ENCODE peak calls at places on chromosomes 2 and 18, in nine cellular contexts. One of them, this sample, is unnamed.

GRCh38 chr2:234569776-234570430 is 73.0 kb upstream of the ARL4C start:
- DNase-seq in neural progenitor cell: no peak
- DNase-seq in foreskin fibroblast: no peak
- DNase-seq in psoas muscle: no peak
- DNase-seq in left lung: no peak
- DNase-seq in cardiac fibroblast: no peak
- DNase-seq in RWPE2: no peak
- DNase-seq in IMR-90: no peak
- DNase-seq in endodermal cell: no peak
- DNase-seq in this sample: no peak

GRCh38 chr18:57775937-57776336 is 27.2 kb downstream of the ATP8B1 start:
- DNase-seq in neural progenitor cell: no peak
- DNase-seq in foreskin fibroblast: peak
- DNase-seq in psoas muscle: no peak
- DNase-seq in left lung: no peak
- DNase-seq in cardiac fibroblast: no peak
- DNase-seq in RWPE2: no peak
- DNase-seq in IMR-90: peak
- DNase-seq in endodermal cell: no peak
- DNase-seq in this sample: no peak

GRCh38 chr18:22378672-22379282 is 38.9 kb downstream of the CTAGE1 start:
- DNase-seq in neural progenitor cell: peak
- DNase-seq in foreskin fibroblast: peak
- DNase-seq in psoas muscle: no peak
- DNase-seq in left lung: no peak
- DNase-seq in cardiac fibroblast: peak
- DNase-seq in RWPE2: no peak
- DNase-seq in IMR-90: peak
- DNase-seq in endodermal cell: peak
- DNase-seq in this sample: no peak

GRCh38 chr2:40200516-40200915 is 251.4 kb downstream of the SLC8A1 start:
- DNase-seq in neural progenitor cell: no peak
- DNase-seq in foreskin fibroblast: peak
- DNase-seq in psoas muscle: no peak
- DNase-seq in left lung: no peak
- DNase-seq in cardiac fibroblast: no peak
- DNase-seq in RWPE2: no peak
- DNase-seq in IMR-90: peak
- DNase-seq in endodermal cell: no peak
- DNase-seq in this sample: no peak

GRCh38 chr2:59584958-59585357 is 968.5 kb downstream of the BCL11A start:
- DNase-seq in neural progenitor cell: peak
- DNase-seq in foreskin fibroblast: no peak
- DNase-seq in psoas muscle: no peak
- DNase-seq in left lung: no peak
- DNase-seq in cardiac fibroblast: no peak
- DNase-seq in RWPE2: no peak
- DNase-seq in IMR-90: no peak
- DNase-seq in endodermal cell: peak
- DNase-seq in this sample: no peak

GRCh38 chr2:79996709-79997108 is 307.8 kb downstream of the LRRTM1 start:
- DNase-seq in neural progenitor cell: no peak
- DNase-seq in foreskin fibroblast: no peak
- DNase-seq in psoas muscle: no peak
- DNase-seq in left lung: no peak
- DNase-seq in cardiac fibroblast: no peak
- DNase-seq in RWPE2: no peak
- DNase-seq in IMR-90: no peak
- DNase-seq in endodermal cell: no peak
- DNase-seq in this sample: no peak

GRCh38 chr2:70789304-70790078 is 952 bp downstream of the FIGLA start:
- DNase-seq in neural progenitor cell: peak
- DNase-seq in foreskin fibroblast: peak
- DNase-seq in psoas muscle: peak
- DNase-seq in left lung: peak
- DNase-seq in cardiac fibroblast: peak
- DNase-seq in RWPE2: no peak
- DNase-seq in IMR-90: peak
- DNase-seq in endodermal cell: peak
- DNase-seq in this sample: peak

GRCh38 chr2:20578895-20579825 is 71.7 kb downstream of the HS1BP3 start:
- DNase-seq in neural progenitor cell: no peak
- DNase-seq in foreskin fibroblast: peak
- DNase-seq in psoas muscle: peak
- DNase-seq in left lung: peak
- DNase-seq in cardiac fibroblast: peak
- DNase-seq in RWPE2: peak
- DNase-seq in IMR-90: peak
- DNase-seq in endodermal cell: peak
- DNase-seq in this sample: no peak

GRCh38 chr2:58629720-58630119 is 388.6 kb upstream of the FANCL start:
- DNase-seq in neural progenitor cell: no peak
- DNase-seq in foreskin fibroblast: peak
- DNase-seq in psoas muscle: no peak
- DNase-seq in left lung: no peak
- DNase-seq in cardiac fibroblast: no peak
- DNase-seq in RWPE2: no peak
- DNase-seq in IMR-90: no peak
- DNase-seq in endodermal cell: no peak
- DNase-seq in this sample: no peak

GRCh38 chr2:159439421-159439820 is 152.9 kb upstream of the WDSUB1 start:
- DNase-seq in neural progenitor cell: no peak
- DNase-seq in foreskin fibroblast: no peak
- DNase-seq in psoas muscle: no peak
- DNase-seq in left lung: no peak
- DNase-seq in cardiac fibroblast: no peak
- DNase-seq in RWPE2: no peak
- DNase-seq in IMR-90: no peak
- DNase-seq in endodermal cell: no peak
- DNase-seq in this sample: no peak

GRCh38 chr18:77062518-77063003 is 70.0 kb downstream of the MBP start:
- DNase-seq in neural progenitor cell: no peak
- DNase-seq in foreskin fibroblast: no peak
- DNase-seq in psoas muscle: no peak
- DNase-seq in left lung: no peak
- DNase-seq in cardiac fibroblast: peak
- DNase-seq in RWPE2: no peak
- DNase-seq in IMR-90: peak
- DNase-seq in endodermal cell: no peak
- DNase-seq in this sample: no peak

GRCh38 chr2:195408196-195408595 is 248.8 kb upstream of the SLC39A10 start:
- DNase-seq in neural progenitor cell: no peak
- DNase-seq in foreskin fibroblast: no peak
- DNase-seq in psoas muscle: no peak
- DNase-seq in left lung: no peak
- DNase-seq in cardiac fibroblast: no peak
- DNase-seq in RWPE2: no peak
- DNase-seq in IMR-90: no peak
- DNase-seq in endodermal cell: no peak
- DNase-seq in this sample: no peak

GRCh38 chr2:226118471-226119429 is 680.9 kb downstream of the IRS1 start:
- DNase-seq in neural progenitor cell: no peak
- DNase-seq in foreskin fibroblast: peak
- DNase-seq in psoas muscle: peak
- DNase-seq in left lung: peak
- DNase-seq in cardiac fibroblast: peak
- DNase-seq in RWPE2: no peak
- DNase-seq in IMR-90: peak
- DNase-seq in endodermal cell: no peak
- DNase-seq in this sample: no peak

GRCh38 chr18:37471619-37472018 is 94.0 kb downstream of the CELF4 start:
- DNase-seq in neural progenitor cell: no peak
- DNase-seq in foreskin fibroblast: no peak
- DNase-seq in psoas muscle: no peak
- DNase-seq in left lung: no peak
- DNase-seq in cardiac fibroblast: no peak
- DNase-seq in RWPE2: no peak
- DNase-seq in IMR-90: no peak
- DNase-seq in endodermal cell: no peak
- DNase-seq in this sample: no peak

GRCh38 chr18:37481058-37481457 is 84.5 kb downstream of the CELF4 start:
- DNase-seq in neural progenitor cell: peak
- DNase-seq in foreskin fibroblast: no peak
- DNase-seq in psoas muscle: no peak
- DNase-seq in left lung: no peak
- DNase-seq in cardiac fibroblast: no peak
- DNase-seq in RWPE2: no peak
- DNase-seq in IMR-90: no peak
- DNase-seq in endodermal cell: peak
- DNase-seq in this sample: no peak

GRCh38 chr18:37476611-37477295 is 88.8 kb downstream of the CELF4 start:
- DNase-seq in neural progenitor cell: no peak
- DNase-seq in foreskin fibroblast: no peak
- DNase-seq in psoas muscle: no peak
- DNase-seq in left lung: no peak
- DNase-seq in cardiac fibroblast: no peak
- DNase-seq in RWPE2: no peak
- DNase-seq in IMR-90: no peak
- DNase-seq in endodermal cell: peak
- DNase-seq in this sample: no peak

GRCh38 chr18:37470986-37471385 is 94.6 kb downstream of the CELF4 start:
- DNase-seq in neural progenitor cell: no peak
- DNase-seq in foreskin fibroblast: no peak
- DNase-seq in psoas muscle: no peak
- DNase-seq in left lung: no peak
- DNase-seq in cardiac fibroblast: no peak
- DNase-seq in RWPE2: no peak
- DNase-seq in IMR-90: no peak
- DNase-seq in endodermal cell: no peak
- DNase-seq in this sample: no peak

GRCh38 chr18:37476182-37476581 is 89.4 kb downstream of the CELF4 start:
- DNase-seq in neural progenitor cell: peak
- DNase-seq in foreskin fibroblast: peak
- DNase-seq in psoas muscle: no peak
- DNase-seq in left lung: no peak
- DNase-seq in cardiac fibroblast: peak
- DNase-seq in RWPE2: no peak
- DNase-seq in IMR-90: peak
- DNase-seq in endodermal cell: peak
- DNase-seq in this sample: no peak
- TF ChIP-seq CTCF in neural progenitor cell: peak
- TF ChIP-seq CTCF in foreskin fibroblast: peak
- TF ChIP-seq CTCF in psoas muscle: peak
- TF ChIP-seq CTCF in left lung: peak
- TF ChIP-seq CTCF in cardiac fibroblast: no peak
- TF ChIP-seq CTCF in RWPE2: peak
- TF ChIP-seq CTCF in IMR-90: peak
- TF ChIP-seq CTCF in endodermal cell: peak
- TF ChIP-seq CTCF in this sample: peak

GRCh38 chr18:56696966-56697365 is 45.8 kb downstream of the WDR7 start:
- DNase-seq in neural progenitor cell: no peak
- DNase-seq in foreskin fibroblast: peak
- DNase-seq in psoas muscle: no peak
- DNase-seq in left lung: no peak
- DNase-seq in cardiac fibroblast: peak
- DNase-seq in RWPE2: no peak
- DNase-seq in IMR-90: peak
- DNase-seq in endodermal cell: no peak
- DNase-seq in this sample: no peak

DNA sequence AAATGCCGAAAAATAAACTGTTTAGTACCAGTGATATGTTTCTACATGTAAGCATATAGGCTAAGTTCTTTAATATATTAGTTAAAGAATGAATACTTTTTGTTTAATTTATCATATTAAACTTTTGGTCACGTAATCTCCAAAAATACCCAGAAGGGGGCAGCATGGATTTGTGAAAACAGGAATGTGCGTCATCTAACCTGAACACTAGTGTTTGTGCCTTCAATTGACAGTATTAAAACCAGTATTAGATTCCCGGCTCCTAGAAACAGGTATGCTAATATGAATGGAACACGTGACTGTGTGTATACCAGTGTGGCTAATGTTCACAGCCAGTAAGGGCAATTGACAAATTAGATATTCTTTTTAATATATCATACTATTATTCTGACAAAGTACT is 51.8 kb downstream of the WDR7 start:
- DNase-seq in neural progenitor cell: peak
- DNase-seq in foreskin fibroblast: peak
- DNase-seq in psoas muscle: no peak
- DNase-seq in left lung: no peak
- DNase-seq in cardiac fibroblast: peak
- DNase-seq in RWPE2: no peak
- DNase-seq in IMR-90: peak
- DNase-seq in endodermal cell: no peak
- DNase-seq in this sample: no peak
- TF ChIP-seq CTCF in neural progenitor cell: peak
- TF ChIP-seq CTCF in foreskin fibroblast: peak
- TF ChIP-seq CTCF in psoas muscle: peak
- TF ChIP-seq CTCF in left lung: peak
- TF ChIP-seq CTCF in cardiac fibroblast: peak
- TF ChIP-seq CTCF in RWPE2: peak
- TF ChIP-seq CTCF in IMR-90: peak
- TF ChIP-seq CTCF in endodermal cell: peak
- TF ChIP-seq CTCF in this sample: peak

DNA sequence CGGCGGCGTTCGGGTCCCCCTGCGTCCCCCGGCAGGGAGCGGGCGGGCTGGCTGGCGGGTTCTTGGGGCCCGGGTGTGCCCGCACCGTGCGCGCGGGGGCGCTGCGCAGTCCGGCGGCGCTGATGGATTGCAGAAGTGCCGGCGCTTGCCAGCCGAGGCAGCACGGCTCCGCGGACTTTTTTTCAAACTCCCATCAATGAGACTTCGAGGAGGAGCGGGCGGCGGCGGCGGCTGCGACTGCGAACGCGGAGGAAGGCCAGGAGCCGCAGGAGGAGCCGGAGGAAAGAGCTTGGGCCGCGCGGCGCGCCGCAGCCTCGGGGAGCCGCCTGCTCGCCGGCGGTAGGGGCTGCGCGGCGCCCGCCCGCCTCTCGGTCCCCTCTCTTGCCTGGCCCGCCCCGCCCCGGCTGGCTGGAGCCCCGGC is at the start of gene GLI2:
- DNase-seq in neural progenitor cell: peak
- DNase-seq in foreskin fibroblast: peak
- DNase-seq in psoas muscle: peak
- DNase-seq in left lung: peak
- DNase-seq in cardiac fibroblast: peak
- DNase-seq in RWPE2: no peak
- DNase-seq in IMR-90: peak
- DNase-seq in endodermal cell: peak
- DNase-seq in this sample: peak
- TF ChIP-seq CTCF in neural progenitor cell: peak
- TF ChIP-seq CTCF in foreskin fibroblast: peak
- TF ChIP-seq CTCF in psoas muscle: peak
- TF ChIP-seq CTCF in left lung: peak
- TF ChIP-seq CTCF in cardiac fibroblast: peak
- TF ChIP-seq CTCF in RWPE2: peak
- TF ChIP-seq CTCF in IMR-90: peak
- TF ChIP-seq CTCF in endodermal cell: peak
- TF ChIP-seq CTCF in this sample: peak

GRCh38 chr2:175080479-175080878 is 75.3 kb upstream of the CHN1 start:
- DNase-seq in neural progenitor cell: no peak
- DNase-seq in foreskin fibroblast: no peak
- DNase-seq in psoas muscle: no peak
- DNase-seq in left lung: no peak
- DNase-seq in cardiac fibroblast: no peak
- DNase-seq in RWPE2: no peak
- DNase-seq in IMR-90: no peak
- DNase-seq in endodermal cell: no peak
- DNase-seq in this sample: no peak
- TF ChIP-seq CTCF in neural progenitor cell: no peak
- TF ChIP-seq CTCF in foreskin fibroblast: no peak
- TF ChIP-seq CTCF in psoas muscle: no peak
- TF ChIP-seq CTCF in left lung: no peak
- TF ChIP-seq CTCF in cardiac fibroblast: no peak
- TF ChIP-seq CTCF in RWPE2: no peak
- TF ChIP-seq CTCF in IMR-90: no peak
- TF ChIP-seq CTCF in endodermal cell: no peak
- TF ChIP-seq CTCF in this sample: no peak

This sample was measured in type B pancreatic cell.